ENCODE peak calls at places on chromosome 17, in seven cellular contexts. Y is NCI-H460; D is AG08396; L is endodermal cell; E is H7; G is mucosa of descending colon; B is stimulated activated CD8-positive, alpha-beta memory T cell treated with anti-CD3 and anti-CD28 coated beads, Interleukin-12 subunit alpha, Interleukin-12 subunit beta, amount 100 ng/mL, for 1 hour. F is an unnamed sample.

GRCh38 chr17:3804503-3804931 is 3.5 kb upstream of the ITGAE start:
- DNase-seq in Y (no peak), L (no peak), G (no peak), B (no peak), D (no peak), E (no peak), F (peak; percentile 77)

GRCh38 chr17:80650751-80651173 is 106.1 kb downstream of the RPTOR start:
- DNase-seq in G (no peak), E (no peak), D (no peak), L (peak; percentile 68), B (no peak), Y (no peak), F (no peak)

GRCh38 chr17:50346313-50347086 is 574 bp downstream of the XYLT2 start:
- DNase-seq in E (peak; percentile 92), B (no peak), Y (peak; percentile 18), G (peak; percentile 54), L (peak; percentile 89), D (no peak), F (peak; percentile 60)

GRCh38 chr17:50523208-50523607 is 9.3 kb upstream of the EPN3 start:
- DNase-seq in Y (no peak), B (no peak), E (no peak), L (no peak), D (no peak), G (no peak), F (no peak)

GRCh38 chr17:39763046-39763800 is 25.5 kb downstream of the GRB7 start:
- DNase-seq in D (no peak), L (peak; percentile 11), B (no peak), E (no peak), G (no peak), Y (no peak), F (no peak)

GRCh38 chr17:74759243-74759801 is 10.9 kb downstream of the NHERF1 start:
- DNase-seq in Y (no peak), E (peak; percentile 64), L (peak; percentile 73), B (no peak), D (no peak), G (no peak), F (no peak)

GRCh38 chr17:73307130-73307529 is 4.7 kb downstream of the CDC42EP4 start:
- DNase-seq in Y (no peak), B (no peak), G (no peak), D (no peak), E (no peak), L (no peak), F (peak; percentile 73)

GRCh38 chr17:1259910-1260389 is 10.3 kb upstream of the BHLHA9 start:
- DNase-seq in Y (no peak), D (no peak), L (no peak), E (peak; percentile 78), B (no peak), G (no peak), F (no peak)

GRCh38 chr17:79740413-79740812 is 9.7 kb downstream of the ENPP7 start:
- DNase-seq in B (no peak), E (peak; percentile 21), D (no peak), L (no peak), Y (no peak), G (no peak), F (no peak)

GRCh38 chr17:1605681-1606351 is 22.8 kb downstream of the SLC43A2 start:
- DNase-seq in L (no peak), D (no peak), Y (no peak), B (no peak), E (peak; percentile 67), G (no peak), F (no peak)